ENCODE peak calls at places on chromosomes 11 and 22, in seven cellular contexts. One of them, this sample, is unnamed.

GRCh38 chr11:29956076-29956556 is 60.7 kb downstream of the KCNA4 start:
- DNase-seq in stimulated activated CD8-positive, alpha-beta memory T cell treated with anti-CD3 and anti-CD28 coated beads, Interleukin-2, amount 100 ng/mL, for 1 hour: no peak
- DNase-seq in ecto neural progenitor cell: no peak
- DNase-seq in mesenchymal stem cell: no peak
- DNase-seq in stimulated activated CD4-positive, alpha-beta T cell treated with anti-CD3 and anti-CD28 coated beads, TNF-alpha, amount 100 ng/mL, for 4 hours: no peak
- DNase-seq in endothelial cell of umbilical vein: no peak
- DNase-seq in fibroblast of mammary gland: no peak
- DNase-seq in this sample: no peak

GRCh38 chr11:117876341-117877119 is at the start of gene FXYD6:
- DNase-seq in fibroblast of mammary gland: no peak
- DNase-seq in stimulated activated CD4-positive, alpha-beta T cell treated with anti-CD3 and anti-CD28 coated beads, TNF-alpha, amount 100 ng/mL, for 4 hours: no peak
- DNase-seq in stimulated activated CD8-positive, alpha-beta memory T cell treated with anti-CD3 and anti-CD28 coated beads, Interleukin-2, amount 100 ng/mL, for 1 hour: no peak
- DNase-seq in ecto neural progenitor cell: peak; percentile 90
- DNase-seq in mesenchymal stem cell: peak; percentile 74
- DNase-seq in endothelial cell of umbilical vein: no peak
- DNase-seq in this sample: peak; percentile 22

GRCh38 chr22:36208162-36208765 is 6.7 kb upstream of the APOL4 start:
- DNase-seq in endothelial cell of umbilical vein: no peak
- DNase-seq in fibroblast of mammary gland: no peak
- DNase-seq in mesenchymal stem cell: no peak
- DNase-seq in stimulated activated CD8-positive, alpha-beta memory T cell treated with anti-CD3 and anti-CD28 coated beads, Interleukin-2, amount 100 ng/mL, for 1 hour: no peak
- DNase-seq in stimulated activated CD4-positive, alpha-beta T cell treated with anti-CD3 and anti-CD28 coated beads, TNF-alpha, amount 100 ng/mL, for 4 hours: no peak
- DNase-seq in ecto neural progenitor cell: no peak
- DNase-seq in this sample: peak; percentile 66

GRCh38 chr11:75597636-75598035 is 35.6 kb downstream of the SERPINH1 start:
- DNase-seq in stimulated activated CD4-positive, alpha-beta T cell treated with anti-CD3 and anti-CD28 coated beads, TNF-alpha, amount 100 ng/mL, for 4 hours: no peak
- DNase-seq in endothelial cell of umbilical vein: peak; percentile 41
- DNase-seq in stimulated activated CD8-positive, alpha-beta memory T cell treated with anti-CD3 and anti-CD28 coated beads, Interleukin-2, amount 100 ng/mL, for 1 hour: no peak
- DNase-seq in mesenchymal stem cell: peak; percentile 36
- DNase-seq in ecto neural progenitor cell: peak; percentile 64
- DNase-seq in fibroblast of mammary gland: peak; percentile 38
- DNase-seq in this sample: peak; percentile 34

GRCh38 chr22:50561401-50562074 is 1.2 kb downstream of the SYCE3 start:
- DNase-seq in stimulated activated CD8-positive, alpha-beta memory T cell treated with anti-CD3 and anti-CD28 coated beads, Interleukin-2, amount 100 ng/mL, for 1 hour: no peak
- DNase-seq in fibroblast of mammary gland: no peak
- DNase-seq in endothelial cell of umbilical vein: no peak
- DNase-seq in stimulated activated CD4-positive, alpha-beta T cell treated with anti-CD3 and anti-CD28 coated beads, TNF-alpha, amount 100 ng/mL, for 4 hours: no peak
- DNase-seq in ecto neural progenitor cell: no peak
- DNase-seq in mesenchymal stem cell: no peak
- DNase-seq in this sample: no peak

GRCh38 chr11:4134844-4135243 is 40.2 kb downstream of the RRM1 start:
- DNase-seq in stimulated activated CD8-positive, alpha-beta memory T cell treated with anti-CD3 and anti-CD28 coated beads, Interleukin-2, amount 100 ng/mL, for 1 hour: no peak
- DNase-seq in mesenchymal stem cell: peak; percentile 39
- DNase-seq in fibroblast of mammary gland: peak; percentile 30
- DNase-seq in endothelial cell of umbilical vein: peak; percentile 79
- DNase-seq in ecto neural progenitor cell: no peak
- DNase-seq in stimulated activated CD4-positive, alpha-beta T cell treated with anti-CD3 and anti-CD28 coated beads, TNF-alpha, amount 100 ng/mL, for 4 hours: no peak
- DNase-seq in this sample: peak; percentile 61

GRCh38 chr11:130847517-130847916 is 68.8 kb downstream of the SNX19 start:
- DNase-seq in stimulated activated CD4-positive, alpha-beta T cell treated with anti-CD3 and anti-CD28 coated beads, TNF-alpha, amount 100 ng/mL, for 4 hours: no peak
- DNase-seq in endothelial cell of umbilical vein: no peak
- DNase-seq in mesenchymal stem cell: peak; percentile 82
- DNase-seq in ecto neural progenitor cell: no peak
- DNase-seq in fibroblast of mammary gland: peak; percentile 93
- DNase-seq in stimulated activated CD8-positive, alpha-beta memory T cell treated with anti-CD3 and anti-CD28 coated beads, Interleukin-2, amount 100 ng/mL, for 1 hour: no peak
- DNase-seq in this sample: peak; percentile 93

GRCh38 chr22:35582218-35582860 is 34.8 kb downstream of the MB start:
- DNase-seq in mesenchymal stem cell: peak; percentile 74
- DNase-seq in endothelial cell of umbilical vein: no peak
- DNase-seq in stimulated activated CD4-positive, alpha-beta T cell treated with anti-CD3 and anti-CD28 coated beads, TNF-alpha, amount 100 ng/mL, for 4 hours: no peak
- DNase-seq in stimulated activated CD8-positive, alpha-beta memory T cell treated with anti-CD3 and anti-CD28 coated beads, Interleukin-2, amount 100 ng/mL, for 1 hour: no peak
- DNase-seq in fibroblast of mammary gland: no peak
- DNase-seq in ecto neural progenitor cell: no peak
- DNase-seq in this sample: no peak

GRCh38 chr11:94877446-94878200 is 95.7 kb downstream of the CWC15 start:
- DNase-seq in ecto neural progenitor cell: no peak
- DNase-seq in fibroblast of mammary gland: no peak
- DNase-seq in endothelial cell of umbilical vein: no peak
- DNase-seq in mesenchymal stem cell: peak; percentile 39
- DNase-seq in stimulated activated CD8-positive, alpha-beta memory T cell treated with anti-CD3 and anti-CD28 coated beads, Interleukin-2, amount 100 ng/mL, for 1 hour: no peak
- DNase-seq in stimulated activated CD4-positive, alpha-beta T cell treated with anti-CD3 and anti-CD28 coated beads, TNF-alpha, amount 100 ng/mL, for 4 hours: no peak
- DNase-seq in this sample: no peak

GRCh38 chr22:46439576-46440465 is 97.6 kb downstream of the CELSR1 start:
- DNase-seq in endothelial cell of umbilical vein: no peak
- DNase-seq in stimulated activated CD4-positive, alpha-beta T cell treated with anti-CD3 and anti-CD28 coated beads, TNF-alpha, amount 100 ng/mL, for 4 hours: no peak
- DNase-seq in stimulated activated CD8-positive, alpha-beta memory T cell treated with anti-CD3 and anti-CD28 coated beads, Interleukin-2, amount 100 ng/mL, for 1 hour: no peak
- DNase-seq in mesenchymal stem cell: no peak
- DNase-seq in ecto neural progenitor cell: no peak
- DNase-seq in fibroblast of mammary gland: no peak
- DNase-seq in this sample: no peak

GRCh38 chr11:79400717-79401330 is 40.0 kb downstream of the TENM4 start:
- DNase-seq in ecto neural progenitor cell: no peak
- DNase-seq in stimulated activated CD8-positive, alpha-beta memory T cell treated with anti-CD3 and anti-CD28 coated beads, Interleukin-2, amount 100 ng/mL, for 1 hour: no peak
- DNase-seq in endothelial cell of umbilical vein: no peak
- DNase-seq in stimulated activated CD4-positive, alpha-beta T cell treated with anti-CD3 and anti-CD28 coated beads, TNF-alpha, amount 100 ng/mL, for 4 hours: no peak
- DNase-seq in mesenchymal stem cell: peak; percentile 24
- DNase-seq in fibroblast of mammary gland: peak; percentile 57
- DNase-seq in this sample: peak; percentile 30

GRCh38 chr11:11211186-11211585 is 141.9 kb downstream of the CSNK2A3 start:
- DNase-seq in stimulated activated CD4-positive, alpha-beta T cell treated with anti-CD3 and anti-CD28 coated beads, TNF-alpha, amount 100 ng/mL, for 4 hours: no peak
- DNase-seq in stimulated activated CD8-positive, alpha-beta memory T cell treated with anti-CD3 and anti-CD28 coated beads, Interleukin-2, amount 100 ng/mL, for 1 hour: no peak
- DNase-seq in endothelial cell of umbilical vein: no peak
- DNase-seq in mesenchymal stem cell: no peak
- DNase-seq in ecto neural progenitor cell: no peak
- DNase-seq in fibroblast of mammary gland: peak; percentile 7
- DNase-seq in this sample: no peak

GRCh38 chr11:126387856-126388255 is 32.4 kb downstream of the ST3GAL4 start:
- DNase-seq in ecto neural progenitor cell: no peak
- DNase-seq in fibroblast of mammary gland: no peak
- DNase-seq in mesenchymal stem cell: no peak
- DNase-seq in stimulated activated CD8-positive, alpha-beta memory T cell treated with anti-CD3 and anti-CD28 coated beads, Interleukin-2, amount 100 ng/mL, for 1 hour: no peak
- DNase-seq in stimulated activated CD4-positive, alpha-beta T cell treated with anti-CD3 and anti-CD28 coated beads, TNF-alpha, amount 100 ng/mL, for 4 hours: no peak
- DNase-seq in endothelial cell of umbilical vein: no peak
- DNase-seq in this sample: no peak

GRCh38 chr22:45777046-45777851 is 105.6 kb downstream of the ATXN10 start:
- DNase-seq in fibroblast of mammary gland: no peak
- DNase-seq in stimulated activated CD8-positive, alpha-beta memory T cell treated with anti-CD3 and anti-CD28 coated beads, Interleukin-2, amount 100 ng/mL, for 1 hour: no peak
- DNase-seq in stimulated activated CD4-positive, alpha-beta T cell treated with anti-CD3 and anti-CD28 coated beads, TNF-alpha, amount 100 ng/mL, for 4 hours: no peak
- DNase-seq in endothelial cell of umbilical vein: peak; percentile 24
- DNase-seq in mesenchymal stem cell: no peak
- DNase-seq in ecto neural progenitor cell: no peak
- DNase-seq in this sample: no peak

GRCh38 chr11:87347441-87347840 is 309.7 kb downstream of the TMEM135 start:
- DNase-seq in stimulated activated CD8-positive, alpha-beta memory T cell treated with anti-CD3 and anti-CD28 coated beads, Interleukin-2, amount 100 ng/mL, for 1 hour: no peak
- DNase-seq in fibroblast of mammary gland: no peak
- DNase-seq in endothelial cell of umbilical vein: no peak
- DNase-seq in stimulated activated CD4-positive, alpha-beta T cell treated with anti-CD3 and anti-CD28 coated beads, TNF-alpha, amount 100 ng/mL, for 4 hours: no peak
- DNase-seq in ecto neural progenitor cell: no peak
- DNase-seq in mesenchymal stem cell: no peak
- DNase-seq in this sample: no peak

GRCh38 chr22:23179381-23180294 is 671 bp upstream of the BCR start:
- DNase-seq in endothelial cell of umbilical vein: peak; percentile 50
- DNase-seq in stimulated activated CD8-positive, alpha-beta memory T cell treated with anti-CD3 and anti-CD28 coated beads, Interleukin-2, amount 100 ng/mL, for 1 hour: no peak
- DNase-seq in fibroblast of mammary gland: no peak
- DNase-seq in mesenchymal stem cell: no peak
- DNase-seq in stimulated activated CD4-positive, alpha-beta T cell treated with anti-CD3 and anti-CD28 coated beads, TNF-alpha, amount 100 ng/mL, for 4 hours: no peak
- DNase-seq in ecto neural progenitor cell: no peak
- DNase-seq in this sample: no peak

GRCh38 chr11:63613517-63614135 is 607 bp downstream of the PLAAT3 start:
- DNase-seq in endothelial cell of umbilical vein: peak; percentile 29
- DNase-seq in fibroblast of mammary gland: no peak
- DNase-seq in mesenchymal stem cell: peak; percentile 37
- DNase-seq in stimulated activated CD8-positive, alpha-beta memory T cell treated with anti-CD3 and anti-CD28 coated beads, Interleukin-2, amount 100 ng/mL, for 1 hour: peak; percentile 10
- DNase-seq in stimulated activated CD4-positive, alpha-beta T cell treated with anti-CD3 and anti-CD28 coated beads, TNF-alpha, amount 100 ng/mL, for 4 hours: no peak
- DNase-seq in ecto neural progenitor cell: peak; percentile 67
- DNase-seq in this sample: peak; percentile 46

GRCh38 chr22:19761022-19761499 is 483 bp downstream of the TBX1 start:
- DNase-seq in stimulated activated CD4-positive, alpha-beta T cell treated with anti-CD3 and anti-CD28 coated beads, TNF-alpha, amount 100 ng/mL, for 4 hours: no peak
- DNase-seq in mesenchymal stem cell: no peak
- DNase-seq in ecto neural progenitor cell: no peak
- DNase-seq in endothelial cell of umbilical vein: no peak
- DNase-seq in stimulated activated CD8-positive, alpha-beta memory T cell treated with anti-CD3 and anti-CD28 coated beads, Interleukin-2, amount 100 ng/mL, for 1 hour: no peak
- DNase-seq in fibroblast of mammary gland: no peak
- DNase-seq in this sample: no peak

GRCh38 chr22:22709719-22710445 is 65.5 kb downstream of the GGTLC2 start:
- DNase-seq in fibroblast of mammary gland: peak; percentile 48
- DNase-seq in endothelial cell of umbilical vein: no peak
- DNase-seq in ecto neural progenitor cell: peak; percentile 63
- DNase-seq in stimulated activated CD4-positive, alpha-beta T cell treated with anti-CD3 and anti-CD28 coated beads, TNF-alpha, amount 100 ng/mL, for 4 hours: no peak
- DNase-seq in stimulated activated CD8-positive, alpha-beta memory T cell treated with anti-CD3 and anti-CD28 coated beads, Interleukin-2, amount 100 ng/mL, for 1 hour: no peak
- DNase-seq in mesenchymal stem cell: no peak
- DNase-seq in this sample: no peak

GRCh38 chr11:111707039-111707690 is 59.0 kb downstream of the PPP2R1B start:
- DNase-seq in ecto neural progenitor cell: no peak
- DNase-seq in fibroblast of mammary gland: peak; percentile 74
- DNase-seq in endothelial cell of umbilical vein: peak; percentile 99
- DNase-seq in stimulated activated CD8-positive, alpha-beta memory T cell treated with anti-CD3 and anti-CD28 coated beads, Interleukin-2, amount 100 ng/mL, for 1 hour: no peak
- DNase-seq in mesenchymal stem cell: peak; percentile 66
- DNase-seq in stimulated activated CD4-positive, alpha-beta T cell treated with anti-CD3 and anti-CD28 coated beads, TNF-alpha, amount 100 ng/mL, for 4 hours: no peak
- DNase-seq in this sample: peak; percentile 31

GRCh38 chr11:64546176-64546575 is 44.8 kb upstream of the SLC22A12 start:
- DNase-seq in ecto neural progenitor cell: no peak
- DNase-seq in stimulated activated CD8-positive, alpha-beta memory T cell treated with anti-CD3 and anti-CD28 coated beads, Interleukin-2, amount 100 ng/mL, for 1 hour: no peak
- DNase-seq in fibroblast of mammary gland: no peak
- DNase-seq in endothelial cell of umbilical vein: no peak
- DNase-seq in stimulated activated CD4-positive, alpha-beta T cell treated with anti-CD3 and anti-CD28 coated beads, TNF-alpha, amount 100 ng/mL, for 4 hours: no peak
- DNase-seq in mesenchymal stem cell: no peak
- DNase-seq in this sample: no peak

GRCh38 chr11:23556163-23556750 is 696.0 kb upstream of the CCDC179 start:
- DNase-seq in mesenchymal stem cell: no peak
- DNase-seq in stimulated activated CD8-positive, alpha-beta memory T cell treated with anti-CD3 and anti-CD28 coated beads, Interleukin-2, amount 100 ng/mL, for 1 hour: no peak
- DNase-seq in endothelial cell of umbilical vein: no peak
- DNase-seq in fibroblast of mammary gland: no peak
- DNase-seq in ecto neural progenitor cell: no peak
- DNase-seq in stimulated activated CD4-positive, alpha-beta T cell treated with anti-CD3 and anti-CD28 coated beads, TNF-alpha, amount 100 ng/mL, for 4 hours: no peak
- DNase-seq in this sample: no peak

GRCh38 chr11:456533-456932 is 6.5 kb downstream of the PTDSS2 start:
- DNase-seq in stimulated activated CD8-positive, alpha-beta memory T cell treated with anti-CD3 and anti-CD28 coated beads, Interleukin-2, amount 100 ng/mL, for 1 hour: no peak
- DNase-seq in ecto neural progenitor cell: no peak
- DNase-seq in mesenchymal stem cell: no peak
- DNase-seq in endothelial cell of umbilical vein: no peak
- DNase-seq in fibroblast of mammary gland: no peak
- DNase-seq in stimulated activated CD4-positive, alpha-beta T cell treated with anti-CD3 and anti-CD28 coated beads, TNF-alpha, amount 100 ng/mL, for 4 hours: no peak
- DNase-seq in this sample: no peak

GRCh38 chr11:67099841-67100324 is 19.2 kb upstream of the KDM2A start:
- DNase-seq in endothelial cell of umbilical vein: no peak
- DNase-seq in fibroblast of mammary gland: no peak
- DNase-seq in stimulated activated CD8-positive, alpha-beta memory T cell treated with anti-CD3 and anti-CD28 coated beads, Interleukin-2, amount 100 ng/mL, for 1 hour: no peak
- DNase-seq in stimulated activated CD4-positive, alpha-beta T cell treated with anti-CD3 and anti-CD28 coated beads, TNF-alpha, amount 100 ng/mL, for 4 hours: no peak
- DNase-seq in mesenchymal stem cell: no peak
- DNase-seq in ecto neural progenitor cell: no peak
- DNase-seq in this sample: no peak

GRCh38 chr11:75800136-75800675 is 14.8 kb upstream of the UVRAG start:
- DNase-seq in endothelial cell of umbilical vein: no peak
- DNase-seq in ecto neural progenitor cell: no peak
- DNase-seq in mesenchymal stem cell: no peak
- DNase-seq in stimulated activated CD8-positive, alpha-beta memory T cell treated with anti-CD3 and anti-CD28 coated beads, Interleukin-2, amount 100 ng/mL, for 1 hour: no peak
- DNase-seq in fibroblast of mammary gland: no peak
- DNase-seq in stimulated activated CD4-positive, alpha-beta T cell treated with anti-CD3 and anti-CD28 coated beads, TNF-alpha, amount 100 ng/mL, for 4 hours: no peak
- DNase-seq in this sample: no peak

GRCh38 chr11:78812513-78813293 is 238.0 kb upstream of the NARS2 start:
- DNase-seq in endothelial cell of umbilical vein: no peak
- DNase-seq in ecto neural progenitor cell: no peak
- DNase-seq in mesenchymal stem cell: peak; percentile 61
- DNase-seq in stimulated activated CD4-positive, alpha-beta T cell treated with anti-CD3 and anti-CD28 coated beads, TNF-alpha, amount 100 ng/mL, for 4 hours: no peak
- DNase-seq in stimulated activated CD8-positive, alpha-beta memory T cell treated with anti-CD3 and anti-CD28 coated beads, Interleukin-2, amount 100 ng/mL, for 1 hour: no peak
- DNase-seq in fibroblast of mammary gland: no peak
- DNase-seq in this sample: no peak

GRCh38 chr11:73553266-73553665 is 44.6 kb downstream of the FAM168A start:
- DNase-seq in fibroblast of mammary gland: no peak
- DNase-seq in ecto neural progenitor cell: no peak
- DNase-seq in mesenchymal stem cell: peak; percentile 50
- DNase-seq in stimulated activated CD4-positive, alpha-beta T cell treated with anti-CD3 and anti-CD28 coated beads, TNF-alpha, amount 100 ng/mL, for 4 hours: no peak
- DNase-seq in stimulated activated CD8-positive, alpha-beta memory T cell treated with anti-CD3 and anti-CD28 coated beads, Interleukin-2, amount 100 ng/mL, for 1 hour: no peak
- DNase-seq in endothelial cell of umbilical vein: no peak
- DNase-seq in this sample: no peak

GRCh38 chr11:4713241-4713640 is 8.7 kb downstream of the MMP26 start:
- DNase-seq in endothelial cell of umbilical vein: no peak
- DNase-seq in ecto neural progenitor cell: no peak
- DNase-seq in stimulated activated CD8-positive, alpha-beta memory T cell treated with anti-CD3 and anti-CD28 coated beads, Interleukin-2, amount 100 ng/mL, for 1 hour: no peak
- DNase-seq in fibroblast of mammary gland: no peak
- DNase-seq in mesenchymal stem cell: no peak
- DNase-seq in stimulated activated CD4-positive, alpha-beta T cell treated with anti-CD3 and anti-CD28 coated beads, TNF-alpha, amount 100 ng/mL, for 4 hours: no peak
- DNase-seq in this sample: peak; percentile 4